ENCODE peak calls at places on chromosomes 2 and 18, in five cellular contexts. R is KBM-7; L is bronchial epithelial cell; A is activated naive CD4-positive, alpha-beta T cell treated with Interleukin-2 at 50 U/mL for 16 hours; X is DND-41. V is an unnamed sample.

GRCh38 chr2:151315381-151315903 is 26.0 kb upstream of the NMI start:
- DNase-seq in A (no peak), L (no peak), X (no peak), R (no peak), V (peak; percentile 12)

GRCh38 chr18:31591113-31591512 is 564 bp upstream of the TTR start:
- DNase-seq in R (no peak), A (no peak), X (no peak), L (no peak), V (no peak)

GRCh38 chr2:196205891-196206408 is 34.6 kb upstream of the STK17B start:
- DNase-seq in R (no peak), X (no peak), A (no peak), L (peak; percentile 31), V (peak; percentile 58)

GRCh38 chr2:1750935-1751767 is 6.8 kb upstream of the PXDN start:
- DNase-seq in R (peak; percentile 18), L (peak; percentile 62), A (peak; percentile 6), X (peak; percentile 12), V (peak; percentile 41)

GRCh38 chr18:79796531-79797390 is 977 bp upstream of the KCNG2 start:
- DNase-seq in L (no peak), R (no peak), X (no peak), A (no peak), V (no peak)

GRCh38 chr18:65975536-65975935 is 224.7 kb downstream of the CDH7 start:
- DNase-seq in X (no peak), A (no peak), R (no peak), L (peak; percentile 38), V (no peak)

GRCh38 chr2:142870516-142870915 is 6.9 kb upstream of the KYNU start:
- DNase-seq in L (peak; percentile 54), R (no peak), X (no peak), A (no peak), V (no peak)

GRCh38 chr2:218284106-218284811 is 8.0 kb downstream of the TMBIM1 start:
- DNase-seq in X (no peak), L (peak; percentile 84), R (no peak), A (peak; percentile 74), V (peak; percentile 89)

GRCh38 chr2:99729104-99729503 is 239.3 kb upstream of the REV1 start:
- DNase-seq in X (no peak), A (no peak), L (no peak), R (no peak), V (no peak)

GRCh38 chr18:21598726-21599584 is 1.5 kb downstream of the ESCO1 start:
- DNase-seq in L (no peak), X (no peak), A (no peak), R (peak; percentile 67), V (no peak)

GRCh38 chr2:220365023-220365422 is 737.6 kb downstream of the SLC4A3 start:
- DNase-seq in X (no peak), R (no peak), L (peak; percentile 99), A (no peak), V (no peak)

GRCh38 chr2:21633531-21634310 is 510.0 kb downstream of the TDRD15 start:
- DNase-seq in R (no peak), X (no peak), A (no peak), L (no peak), V (no peak)

GRCh38 chr2:69452687-69453086 is 15.5 kb upstream of the NFU1 start:
- DNase-seq in X (no peak), R (no peak), L (no peak), A (no peak), V (no peak)

GRCh38 chr2:70939847-70940580 is 4.3 kb downstream of the ATP6V1B1 start:
- DNase-seq in R (no peak), A (no peak), L (no peak), X (no peak), V (no peak)

GRCh38 chr2:235170536-235171510 is 219.0 kb downstream of the SH3BP4 start:
- DNase-seq in X (no peak), A (no peak), R (no peak), L (peak; percentile 61), V (no peak)